ENCODE peak calls at places on chromosomes 6 and 20, in five cellular contexts. B is left lung; L is CD4-positive, alpha-beta T cell; Z is adrenal gland; C is IMR-90. D is an unnamed sample.

GRCh38 chr6:76250666-76251065 is 178.2 kb upstream of the IMPG1 start:
- DNase-seq in B (no peak), C (no peak), L (no peak), Z (no peak), D (no peak)

GRCh38 chr6:23244300-23244699 is 674.9 kb downstream of the HDGFL1 start:
- DNase-seq in B (no peak), L (no peak), Z (no peak), C (peak; percentile 94), D (peak; percentile 60)

GRCh38 chr20:57244627-57245214 is 21.7 kb downstream of the BMP7 start:
- DNase-seq in C (no peak), L (no peak), B (no peak), Z (peak; percentile 85), D (no peak)

GRCh38 chr6:25138024-25138696 is 141.0 kb upstream of the CARMIL1 start:
- DNase-seq in C (peak; percentile 62), Z (peak; percentile 87), L (peak; percentile 57), B (no peak), D (peak; percentile 49)

GRCh38 chr6:25175216-25175615 is 104.0 kb upstream of the CARMIL1 start:
- DNase-seq in B (no peak), Z (no peak), L (no peak), C (peak; percentile 11), D (peak; percentile 97)

GRCh38 chr6:100404051-100404450 is 60.7 kb downstream of the SIM1 start:
- DNase-seq in B (no peak), L (no peak), C (no peak), Z (no peak), D (no peak)

GRCh38 chr6:24131751-24132150 is 5.7 kb downstream of the NRSN1 start:
- DNase-seq in L (no peak), C (no peak), B (no peak), Z (no peak), D (no peak)

GRCh38 chr6:107132330-107132954 is 17.1 kb upstream of the BEND3 start:
- DNase-seq in B (no peak), C (no peak), Z (peak; percentile 62), L (peak; percentile 37), D (no peak)

GRCh38 chr6:112180095-112180820 is 74.1 kb downstream of the LAMA4 start:
- DNase-seq in L (no peak), Z (no peak), B (no peak), C (peak; percentile 92), D (peak; percentile 61)

GRCh38 chr20:41182296-41183212 is 45.2 kb downstream of the PLCG1 start:
- DNase-seq in B (no peak), Z (peak; percentile 43), C (no peak), L (peak; percentile 27), D (peak; percentile 36)

GRCh38 chr6:32837651-32838113 is 857 bp downstream of the TAP2 start:
- DNase-seq in C (no peak), L (no peak), B (no peak), Z (no peak), D (no peak)

GRCh38 chr6:158506577-158506976 is 53.3 kb upstream of the TMEM181 start:
- DNase-seq in C (peak; percentile 7), L (no peak), B (no peak), Z (no peak), D (no peak)

GRCh38 chr6:115935361-115935760 is 125.3 kb downstream of the FRK start:
- DNase-seq in Z (no peak), L (no peak), B (peak; percentile 37), C (no peak), D (no peak)

GRCh38 chr6:5697508-5697907 is 309.2 kb downstream of the NRN1 start:
- DNase-seq in B (no peak), C (no peak), L (no peak), Z (no peak), D (no peak)

GRCh38 chr6:39887692-39888450 is 46.4 kb downstream of the MOCS1 start:
- DNase-seq in Z (peak; percentile 78), C (peak; percentile 95), B (peak; percentile 83), L (no peak), D (no peak)

GRCh38 chr6:121055572-121056163 is 278.6 kb downstream of the TBC1D32 start:
- DNase-seq in Z (no peak), B (no peak), C (peak; percentile 52), L (no peak), D (peak; percentile 35)

GRCh38 chr6:72418495-72418894 is 203.4 kb upstream of the KCNQ5 start:
- DNase-seq in Z (no peak), B (peak; percentile 53), L (no peak), C (peak; percentile 89), D (no peak)

GRCh38 chr6:147131728-147132127 is 72.5 kb upstream of the STXBP5 start:
- DNase-seq in L (no peak), C (peak; percentile 43), Z (no peak), B (no peak), D (no peak)

GRCh38 chr20:43563991-43564390 is 5.2 kb downstream of the SGK2 start:
- DNase-seq in C (no peak), L (no peak), B (no peak), Z (no peak), D (no peak)

GRCh38 chr20:49636447-49636846 is 68.5 kb upstream of the PTGIS start:
- DNase-seq in L (no peak), B (peak; percentile 86), Z (peak; percentile 73), C (no peak), D (no peak)

GRCh38 chr20:19986419-19986818 is 30.7 kb upstream of the NAA20 start:
- DNase-seq in B (no peak), C (peak; percentile 85), L (no peak), Z (no peak), D (peak; percentile 51)

GRCh38 chr6:15551798-15552197 is 111.0 kb downstream of the DTNBP1 start:
- DNase-seq in C (peak; percentile 13), B (no peak), L (no peak), Z (peak; percentile 71), D (no peak)

GRCh38 chr6:20400476-20401402 is 940 bp upstream of the E2F3 start:
- DNase-seq in B (peak; percentile 83), Z (peak; percentile 70), L (no peak), C (no peak), D (peak; percentile 46)

GRCh38 chr6:20366082-20366834 is 35.4 kb upstream of the E2F3 start:
- DNase-seq in C (no peak), L (peak; percentile 62), Z (no peak), B (no peak), D (no peak)

GRCh38 chr6:38184780-38185080 is 365.2 kb downstream of the ZFAND3 start:
- DNase-seq in C (no peak), L (no peak), Z (peak; percentile 57), B (peak; percentile 37), D (no peak)

GRCh38 chr6:131400054-131400781 is 172.8 kb upstream of the ARG1 start:
- DNase-seq in L (no peak), Z (no peak), B (no peak), C (peak; percentile 67), D (peak; percentile 86)

GRCh38 chr6:71602385-71602949 is 283.9 kb upstream of the RIMS1 start:
- DNase-seq in L (no peak), C (peak; percentile 62), Z (no peak), B (no peak), D (peak; percentile 92)

GRCh38 chr6:168372871-168373270 is 53.3 kb upstream of the DACT2 start:
- DNase-seq in L (no peak), Z (no peak), C (no peak), B (no peak), D (no peak)

GRCh38 chr6:43772571-43773049 is 2.6 kb downstream of the VEGFA start:
- DNase-seq in C (no peak), L (no peak), Z (no peak), B (no peak), D (no peak)
- TF ChIP-seq CTCF in C (no peak), L (no peak), Z (no peak), B (no peak), D (no peak)

DNA sequence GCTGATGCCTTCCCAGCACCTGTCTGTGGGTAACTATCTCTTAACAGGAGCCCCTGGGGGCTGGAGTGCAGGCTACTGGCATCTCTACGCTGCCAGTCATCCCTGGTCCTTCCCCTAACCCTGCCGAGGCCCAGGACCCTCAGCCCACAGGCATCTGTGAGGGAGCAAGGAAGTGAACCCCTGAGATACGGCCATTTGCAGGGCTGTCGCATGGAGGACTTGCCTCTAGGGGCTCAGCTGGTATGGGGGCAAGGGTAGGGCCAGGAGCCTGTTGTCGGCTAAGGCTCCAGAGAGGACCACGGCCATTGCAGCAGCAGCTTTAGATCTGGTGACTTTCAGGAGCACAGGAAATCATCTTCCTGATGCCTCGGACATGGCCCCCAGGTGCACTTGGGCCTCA is 49.7 kb downstream of the MAP3K4 start:
- DNase-seq in C (no peak), Z (no peak), B (no peak), L (no peak), D (no peak)
- H3K27ac ChIP-seq in C (no peak overlapping the region), Z (no peak overlapping the region), B (no peak overlapping the region), L (no peak overlapping the region), D (no peak overlapping the region)

GRCh38 chr20:54128175-54128574 is 45.6 kb downstream of the CYP24A1 start:
- DNase-seq in C (peak; percentile 26), Z (no peak), L (no peak), B (no peak), D (no peak)
- H3K27me3 ChIP-seq in C (no peaks in the 10 kb centered on the region), Z (peaks cover 4% of the 10 kb centered on the region), L (no peaks in the 10 kb centered on the region), B (no peaks in the 10 kb centered on the region), D (no peaks in the 10 kb centered on the region)

GRCh38 chr6:125182237-125183018 is 28.9 kb downstream of the TPD52L1 start:
- DNase-seq in B (no peak), L (no peak), C (no peak), Z (no peak), D (no peak)
- TF ChIP-seq CTCF in B (no peak), L (no peak), C (no peak), Z (no peak), D (no peak)

GRCh38 chr6:85406641-85407075 is 43.2 kb upstream of the NT5E start:
- DNase-seq in C (peak; percentile 65), Z (no peak), B (no peak), L (no peak), D (peak; percentile 100)
- H3K27ac ChIP-seq in C (peak overlapping the region; percentile 12), Z (no peak overlapping the region), B (no peak overlapping the region), L (no peak overlapping the region), D (peak overlapping the region; percentile 84)

DNA sequence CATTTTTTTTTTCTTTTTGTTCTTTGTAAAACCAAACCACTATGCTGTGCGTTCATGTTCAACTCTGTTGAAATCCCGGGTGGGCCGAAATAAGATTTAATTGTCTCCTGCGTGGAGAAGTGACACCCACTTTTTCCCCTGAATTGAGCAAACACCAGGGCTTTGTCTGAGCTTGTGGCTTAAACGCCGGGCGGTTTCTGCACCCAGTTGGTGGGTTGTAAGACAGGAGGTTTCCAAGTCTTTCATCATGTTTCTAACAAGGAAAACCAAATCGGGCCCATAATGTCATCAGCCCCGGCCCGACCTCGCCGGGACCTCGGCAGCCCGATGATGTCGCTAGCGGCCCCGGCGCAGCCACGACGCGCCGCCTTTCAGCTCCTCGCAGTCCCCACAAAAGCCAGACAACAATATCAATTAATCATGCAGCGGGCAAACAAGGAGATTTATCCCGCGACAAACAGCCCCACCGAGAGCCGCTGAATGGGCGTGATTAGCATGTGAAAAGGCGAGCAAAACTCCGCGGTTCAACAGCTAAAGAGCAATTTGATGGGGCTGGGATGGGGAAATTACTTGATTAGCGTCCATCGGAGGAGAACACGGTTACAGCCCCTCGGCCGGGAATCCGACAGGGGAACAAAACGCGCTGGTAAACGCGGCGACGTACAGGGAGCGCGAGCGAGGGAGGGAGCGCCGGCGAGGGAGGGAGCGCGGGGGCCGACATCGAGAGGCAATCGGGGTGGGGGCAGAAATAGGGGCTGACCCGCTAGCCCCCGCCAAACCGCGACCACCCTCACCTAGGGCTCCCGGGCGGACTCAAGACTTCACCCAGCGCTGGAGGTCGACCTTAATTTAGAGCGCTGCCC is 5.3 kb downstream of the LINC00237 start:
- DNase-seq in L (no peak), Z (no peak), B (peak; percentile 84), C (peak; percentile 2), D (no peak)
- H3K27me3 ChIP-seq in L (peaks cover 98% of the 10 kb centered on the region), Z (peaks cover 79% of the 10 kb centered on the region), B (peaks cover 100% of the 10 kb centered on the region), C (peaks cover 82% of the 10 kb centered on the region), D (peaks cover 98% of the 10 kb centered on the region)

GRCh38 chr20:33701629-33702450 is 15.7 kb upstream of the E2F1 start:
- DNase-seq in Z (no peak), L (no peak), B (peak; percentile 24), C (no peak), D (no peak)
- TF ChIP-seq CTCF in Z (no peak), L (no peak), B (no peak), C (no peak), D (no peak)

D was measured in foreskin keratinocyte.